ENCODE peak calls at places on chromosomes 4 and X, in four cellular contexts. One of them, this sample, is unnamed. For H3K9me3, the result is how much of the 10 kb centered on the place peaks cover.

GRCh38 chr4:107997001-107997788 is 7.5 kb downstream of the HADH start:
- DNase-seq in kidney: no peak
- DNase-seq in right atrium auricular region: no peak
- DNase-seq in body of pancreas: no peak
- DNase-seq in this sample: peak

GRCh38 chrX:123475068-123475724 is 257.7 kb downstream of the THOC2 start:
- DNase-seq in kidney: no peak
- DNase-seq in right atrium auricular region: no peak
- DNase-seq in body of pancreas: no peak
- DNase-seq in this sample: no peak

GRCh38 chr4:137387924-137388323 is 144.4 kb downstream of the PCDH18 start:
- DNase-seq in kidney: no peak
- DNase-seq in right atrium auricular region: no peak
- DNase-seq in body of pancreas: no peak
- DNase-seq in this sample: no peak

GRCh38 chrX:130171446-130172126 is at the start of gene RAB33A:
- DNase-seq in kidney: peak
- DNase-seq in right atrium auricular region: no peak
- DNase-seq in body of pancreas: no peak
- DNase-seq in this sample: no peak

GRCh38 chr4:85741921-85742591 is 267.1 kb downstream of the ARHGAP24 start:
- DNase-seq in kidney: no peak
- DNase-seq in right atrium auricular region: no peak
- DNase-seq in body of pancreas: peak
- DNase-seq in this sample: peak

GRCh38 chr4:168648494-168648893 is 151.6 kb downstream of the PALLD start:
- DNase-seq in kidney: no peak
- DNase-seq in right atrium auricular region: no peak
- DNase-seq in body of pancreas: no peak
- DNase-seq in this sample: no peak

GRCh38 chr4:123127865-123128264 is 205.5 kb upstream of the NUDT6 start:
- DNase-seq in kidney: no peak
- DNase-seq in right atrium auricular region: no peak
- DNase-seq in body of pancreas: no peak
- DNase-seq in this sample: peak

GRCh38 chr4:128551280-128551679 is 258.2 kb upstream of the JADE1 start:
- DNase-seq in kidney: no peak
- DNase-seq in right atrium auricular region: no peak
- DNase-seq in body of pancreas: no peak
- DNase-seq in this sample: no peak

GRCh38 chr4:103443324-103443723 is 245.2 kb upstream of the CENPE start:
- DNase-seq in kidney: no peak
- DNase-seq in right atrium auricular region: no peak
- DNase-seq in body of pancreas: no peak
- DNase-seq in this sample: peak

GRCh38 chr4:107850438-107850837 is 25.7 kb downstream of the SGMS2 start:
- DNase-seq in kidney: no peak
- DNase-seq in right atrium auricular region: no peak
- DNase-seq in body of pancreas: no peak
- DNase-seq in this sample: no peak

GRCh38 chr4:54227261-54228063 is 1.6 kb upstream of the PDGFRA start:
- DNase-seq in kidney: peak
- DNase-seq in right atrium auricular region: peak
- DNase-seq in body of pancreas: no peak
- DNase-seq in this sample: peak

GRCh38 chrX:76220856-76221255 is 48.0 kb downstream of the PBDC1 start:
- DNase-seq in kidney: no peak
- DNase-seq in right atrium auricular region: no peak
- DNase-seq in body of pancreas: no peak
- DNase-seq in this sample: no peak
- H3K9me3 ChIP-seq in kidney: under half
- H3K9me3 ChIP-seq in right atrium auricular region: under half
- H3K9me3 ChIP-seq in body of pancreas: under half
- H3K9me3 ChIP-seq in this sample: under half

GRCh38 chr4:1249148-1249730 is 309 bp upstream of the CTBP1 start:
- DNase-seq in kidney: peak
- DNase-seq in right atrium auricular region: peak
- DNase-seq in body of pancreas: peak
- DNase-seq in this sample: peak

GRCh38 chr4:1249731-1250526 is 999 bp upstream of the CTBP1 start:
- DNase-seq in kidney: peak
- DNase-seq in right atrium auricular region: peak
- DNase-seq in body of pancreas: peak
- DNase-seq in this sample: peak

GRCh38 chr4:1251773-1252066 is 2.8 kb upstream of the CTBP1 start:
- DNase-seq in kidney: no peak
- DNase-seq in right atrium auricular region: no peak
- DNase-seq in body of pancreas: no peak
- DNase-seq in this sample: no peak

GRCh38 chr4:1250921-1251772 is 2.2 kb upstream of the CTBP1 start:
- DNase-seq in kidney: peak
- DNase-seq in right atrium auricular region: no peak
- DNase-seq in body of pancreas: no peak
- DNase-seq in this sample: no peak

GRCh38 chr4:1250527-1250812 is 1.5 kb upstream of the CTBP1 start:
- DNase-seq in kidney: peak
- DNase-seq in right atrium auricular region: no peak
- DNase-seq in body of pancreas: no peak
- DNase-seq in this sample: no peak
- H3K4me3 ChIP-seq in kidney: peak
- H3K4me3 ChIP-seq in right atrium auricular region: no peak
- H3K4me3 ChIP-seq in body of pancreas: no peak
- H3K4me3 ChIP-seq in this sample: no peak

DNA sequence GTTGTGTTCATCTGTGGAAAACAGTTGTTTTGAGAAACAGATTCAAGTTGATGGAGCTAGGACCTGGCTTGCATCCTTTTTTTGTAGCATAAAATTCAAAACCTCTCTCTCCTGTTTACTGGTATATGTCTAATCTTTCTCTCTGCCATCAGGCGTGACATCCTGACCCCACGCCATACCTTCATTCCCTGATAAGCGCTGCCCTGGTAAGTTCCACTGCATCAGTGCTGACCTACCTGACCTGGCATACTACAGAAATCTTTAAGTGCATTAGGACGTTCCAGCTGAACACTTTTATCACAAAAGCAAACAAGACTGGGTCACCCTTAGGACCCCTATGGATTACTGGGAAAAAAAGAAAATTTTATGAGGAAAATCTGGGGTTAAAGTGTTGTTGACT is 230.7 kb downstream of the SHROOM3 start:
- DNase-seq in kidney: no peak
- DNase-seq in right atrium auricular region: no peak
- DNase-seq in body of pancreas: no peak
- DNase-seq in this sample: no peak
- H3K27ac ChIP-seq in kidney: no peak
- H3K27ac ChIP-seq in right atrium auricular region: no peak
- H3K27ac ChIP-seq in body of pancreas: no peak
- H3K27ac ChIP-seq in this sample: no peak

GRCh38 chr4:46508216-46508615 is 118.3 kb upstream of the GABRA2 start:
- DNase-seq in kidney: no peak
- DNase-seq in right atrium auricular region: no peak
- DNase-seq in body of pancreas: no peak
- DNase-seq in this sample: no peak
- H3K9me3 ChIP-seq in kidney: under half
- H3K9me3 ChIP-seq in right atrium auricular region: under half
- H3K9me3 ChIP-seq in body of pancreas: under half
- H3K9me3 ChIP-seq in this sample: under half

DNA sequence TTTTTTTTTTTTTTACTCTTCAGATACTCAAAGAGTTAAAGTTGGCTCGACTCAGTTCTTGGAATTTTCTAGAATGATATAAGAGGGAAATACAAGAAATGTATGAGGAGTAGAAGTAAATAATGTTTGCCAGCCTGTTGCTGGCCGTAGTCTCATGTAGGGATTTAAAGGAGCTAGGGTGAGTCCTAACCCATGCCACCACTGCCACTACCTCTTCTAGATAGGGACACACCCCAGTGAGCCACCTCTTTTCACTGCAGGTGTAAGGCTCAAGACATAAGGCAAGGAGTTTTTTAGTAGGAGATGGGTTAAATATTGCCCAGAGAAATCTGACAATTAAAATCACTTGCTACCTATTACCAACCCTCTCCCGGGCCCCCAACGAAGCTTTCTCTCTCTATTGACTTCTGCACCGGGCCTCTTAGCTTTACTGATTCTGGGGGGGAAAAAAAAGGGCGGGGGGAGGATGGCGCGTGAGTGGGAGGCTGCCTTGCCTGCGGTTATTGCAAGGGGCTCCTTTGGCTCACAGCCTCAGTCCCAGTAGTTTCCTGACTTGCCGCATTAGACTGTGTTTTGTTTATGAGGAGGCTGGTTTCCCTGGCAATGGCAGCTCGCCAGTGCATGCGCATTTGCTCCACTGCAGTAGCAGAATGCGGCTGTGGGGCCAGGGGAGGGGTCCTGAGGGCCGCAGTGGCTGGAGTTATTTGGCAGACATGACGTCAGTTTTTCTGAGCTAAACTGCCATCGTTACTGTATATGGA is 3.0 kb downstream of the LINC00632 start:
- DNase-seq in kidney: peak
- DNase-seq in right atrium auricular region: peak
- DNase-seq in body of pancreas: peak
- DNase-seq in this sample: peak
- H3K4me3 ChIP-seq in kidney: no peak
- H3K4me3 ChIP-seq in right atrium auricular region: peak
- H3K4me3 ChIP-seq in body of pancreas: no peak
- H3K4me3 ChIP-seq in this sample: peak

GRCh38 chr4:10589308-10589707 is 95.3 kb downstream of the CLNK start:
- DNase-seq in kidney: no peak
- DNase-seq in right atrium auricular region: no peak
- DNase-seq in body of pancreas: no peak
- DNase-seq in this sample: no peak

GRCh38 chr4:10590896-10591295 is 93.7 kb downstream of the CLNK start:
- DNase-seq in kidney: no peak
- DNase-seq in right atrium auricular region: no peak
- DNase-seq in body of pancreas: no peak
- DNase-seq in this sample: no peak

GRCh38 chr4:10589808-10590207 is 94.8 kb downstream of the CLNK start:
- DNase-seq in kidney: no peak
- DNase-seq in right atrium auricular region: no peak
- DNase-seq in body of pancreas: no peak
- DNase-seq in this sample: no peak

GRCh38 chr4:10596586-10597285 is 87.8 kb downstream of the CLNK start:
- DNase-seq in kidney: no peak
- DNase-seq in right atrium auricular region: no peak
- DNase-seq in body of pancreas: no peak
- DNase-seq in this sample: no peak

GRCh38 chr4:10593130-10593529 is 91.4 kb downstream of the CLNK start:
- DNase-seq in kidney: no peak
- DNase-seq in right atrium auricular region: no peak
- DNase-seq in body of pancreas: no peak
- DNase-seq in this sample: no peak
- H3K27ac ChIP-seq in kidney: no peak
- H3K27ac ChIP-seq in right atrium auricular region: no peak
- H3K27ac ChIP-seq in body of pancreas: no peak
- H3K27ac ChIP-seq in this sample: no peak

GRCh38 chrX:9700555-9700954 is 65.1 kb downstream of the GPR143 start:
- DNase-seq in kidney: peak
- DNase-seq in right atrium auricular region: no peak
- DNase-seq in body of pancreas: no peak
- DNase-seq in this sample: no peak

GRCh38 chrX:9706426-9706825 is 59.2 kb downstream of the GPR143 start:
- DNase-seq in kidney: no peak
- DNase-seq in right atrium auricular region: no peak
- DNase-seq in body of pancreas: no peak
- DNase-seq in this sample: peak

GRCh38 chrX:9704876-9705465 is 60.7 kb downstream of the GPR143 start:
- DNase-seq in kidney: no peak
- DNase-seq in right atrium auricular region: no peak
- DNase-seq in body of pancreas: no peak
- DNase-seq in this sample: no peak

GRCh38 chrX:9701790-9702189 is 63.9 kb downstream of the GPR143 start:
- DNase-seq in kidney: no peak
- DNase-seq in right atrium auricular region: no peak
- DNase-seq in body of pancreas: no peak
- DNase-seq in this sample: no peak

GRCh38 chrX:9703406-9703805 is 62.2 kb downstream of the GPR143 start:
- DNase-seq in kidney: no peak
- DNase-seq in right atrium auricular region: no peak
- DNase-seq in body of pancreas: no peak
- DNase-seq in this sample: no peak
- H3K9me3 ChIP-seq in kidney: under half
- H3K9me3 ChIP-seq in right atrium auricular region: under half
- H3K9me3 ChIP-seq in body of pancreas: under half
- H3K9me3 ChIP-seq in this sample: under half

This sample was measured in SJCRH30.